ENCODE peak calls at places on chromosomes 6 and 20, in five cellular contexts. W is RWPE2; E is mucosa of descending colon; B is Right ventricle myocardium superior; L is activated T-cell treated with anti-CD3 and anti-CD28 coated beads, Interleukin-2, amount 50 U/mL, for 72 hours. D is an unnamed sample.

GRCh38 chr6:41371461-41371991 is 36.1 kb downstream of the NCR2 start:
- ATAC-seq in L (peak; percentile 26), B (peak; percentile 78), E (peak; percentile 69), W (no peak), D (peak; percentile 36)

GRCh38 chr6:140537834-140538680 is 1163.6 kb upstream of the CITED2 start:
- ATAC-seq in W (peak; percentile 100), B (peak; percentile 89), E (peak; percentile 15), L (no peak), D (no peak)

GRCh38 chr20:56807118-56807517 is 178.0 kb downstream of the TFAP2C start:
- ATAC-seq in L (no peak), E (no peak), B (no peak), W (no peak), D (no peak)

GRCh38 chr20:40922865-40923264 is 105.8 kb upstream of the TOP1 start:
- ATAC-seq in L (no peak), W (no peak), E (no peak), B (no peak), D (no peak)

GRCh38 chr6:44327096-44327495 is 13.9 kb upstream of the AARS2 start:
- ATAC-seq in E (no peak), B (no peak), W (no peak), L (no peak), D (no peak)

GRCh38 chr6:94670017-94670416 is 907.3 kb upstream of the MANEA start:
- ATAC-seq in E (no peak), L (no peak), B (no peak), W (no peak), D (no peak)

GRCh38 chr6:13049666-13050254 is 278.6 kb downstream of the TBC1D7 start:
- ATAC-seq in L (no peak), E (no peak), B (no peak), W (no peak), D (no peak)

GRCh38 chr6:161660666-161661571 is 387.1 kb upstream of the AGPAT4 start:
- ATAC-seq in E (no peak), B (no peak), L (peak; percentile 53), W (no peak), D (no peak)

GRCh38 chr6:153108320-153108719 is 22.8 kb downstream of the RGS17 start:
- ATAC-seq in E (no peak), W (peak; percentile 55), L (no peak), B (no peak), D (no peak)

GRCh38 chr6:155158044-155158843 is 105.6 kb upstream of the CLDN20 start:
- ATAC-seq in B (no peak), E (no peak), W (peak; percentile 51), L (no peak), D (peak; percentile 53)

GRCh38 chr20:50308513-50309279 is 118.1 kb downstream of the CEBPB start:
- ATAC-seq in B (peak; percentile 72), W (peak; percentile 73), L (no peak), E (peak; percentile 56), D (peak; percentile 60)

GRCh38 chr20:5835870-5836269 is 85.7 kb downstream of the SHLD1 start:
- ATAC-seq in E (peak; percentile 23), B (no peak), L (peak; percentile 81), W (no peak), D (no peak)

GRCh38 chr20:4665591-4665990 is 56.1 kb upstream of the PRND start:
- ATAC-seq in W (peak; percentile 30), L (peak; percentile 39), B (no peak), E (no peak), D (no peak)

GRCh38 chr6:149409617-149410016 is 9.6 kb downstream of the SUMO4 start:
- ATAC-seq in W (no peak), E (no peak), L (no peak), B (peak; percentile 51), D (no peak)

GRCh38 chr6:7726416-7727149 is 684 bp downstream of the BMP6 start:
- ATAC-seq in L (peak; percentile 32), B (peak; percentile 30), E (peak; percentile 65), W (peak; percentile 50), D (peak; percentile 45)

GRCh38 chr6:44176130-44176934 is 17.7 kb downstream of the CAPN11 start:
- ATAC-seq in E (no peak), B (no peak), L (no peak), W (no peak), D (no peak)

GRCh38 chr20:36936341-36936740 is 15.2 kb downstream of the SAMHD1 start:
- ATAC-seq in E (no peak), W (no peak), B (no peak), L (no peak), D (no peak)

GRCh38 chr6:118980063-118980462 is 45.1 kb upstream of the MCM9 start:
- ATAC-seq in L (no peak), W (no peak), B (no peak), E (no peak), D (no peak)

GRCh38 chr20:48026981-48027592 is 241.8 kb upstream of the SULF2 start:
- ATAC-seq in W (no peak), E (no peak), L (no peak), B (no peak), D (no peak)

GRCh38 chr20:58998656-58999055 is 8.4 kb downstream of the CTSZ start:
- ATAC-seq in W (no peak), L (no peak), E (no peak), B (no peak), D (no peak)

GRCh38 chr20:21571841-21572690 is 58.2 kb upstream of the NKX2-2 start:
- ATAC-seq in E (no peak), B (no peak), L (no peak), W (no peak), D (no peak)

GRCh38 chr6:558959-559358 is 97.9 kb downstream of the HUS1B start:
- ATAC-seq in B (no peak), E (no peak), L (peak; percentile 80), W (no peak), D (no peak)